ENCODE peak calls at places on chromosomes 5 and 9, in four cellular contexts. V is substantia nigra; U is upper lobe of right lung; I is effector memory CD4-positive, alpha-beta T cell. T is an unnamed sample.

GRCh38 chr5:67248703-67249589 is 52.3 kb upstream of the CD180 start:
- DNase-seq in V (no peak), U (no peak), I (no peak), T (peak; percentile 32)

GRCh38 chr9:3856592-3856991 is 330.8 kb upstream of the RFX3 start:
- DNase-seq in V (no peak), U (no peak), I (no peak), T (no peak)

GRCh38 chr5:149795360-149795759 is 65.2 kb downstream of the PPARGC1B start:
- DNase-seq in V (no peak), U (no peak), I (no peak), T (no peak)

GRCh38 chr5:19241690-19242089 is 746.3 kb downstream of the CDH18 start:
- DNase-seq in V (no peak), U (no peak), I (no peak), T (no peak)

GRCh38 chr5:96968074-96968473 is 32.2 kb downstream of the LNPEP start:
- DNase-seq in V (no peak), U (no peak), I (no peak), T (no peak)

GRCh38 chr9:35666045-35666444 is 1.1 kb upstream of the ARHGEF39 start:
- DNase-seq in V (no peak), U (no peak), I (no peak), T (no peak)

GRCh38 chr9:132031467-132031866 is 48.2 kb downstream of the MED27 start:
- DNase-seq in V (no peak), U (no peak), I (no peak), T (no peak)

GRCh38 chr5:108212775-108213346 is 169.0 kb downstream of the FBXL17 start:
- DNase-seq in V (no peak), U (no peak), I (no peak), T (peak; percentile 31)

GRCh38 chr5:58450811-58451629 is 8.9 kb downstream of the PLK2 start:
- DNase-seq in V (no peak), U (no peak), I (no peak), T (no peak)

DNA sequence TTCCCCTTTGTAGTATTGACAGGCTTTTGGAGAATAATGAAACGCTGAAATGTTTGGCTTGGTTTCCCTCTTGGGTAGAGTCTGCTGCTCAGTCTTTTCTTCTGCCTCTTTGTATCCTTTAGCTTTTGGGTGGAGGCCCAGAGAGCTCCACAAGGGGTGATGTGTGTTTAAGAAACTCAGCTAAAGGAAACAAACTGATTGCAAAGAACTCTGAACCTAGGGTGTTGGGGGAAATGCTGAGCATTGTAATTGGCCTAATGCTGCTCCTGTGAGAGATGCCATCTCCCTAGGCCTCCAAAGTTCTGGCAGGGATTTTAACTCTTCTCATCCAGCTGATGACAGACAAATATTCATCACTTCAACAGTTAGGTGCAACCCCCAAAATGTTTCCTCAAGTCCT is 30.7 kb upstream of the ZSWIM6 start:
- DNase-seq in V (peak; percentile 43), U (no peak), I (no peak), T (no peak)
- H3K27ac ChIP-seq in V (no peak overlapping the region), U (no peak overlapping the region), I (no peak overlapping the region), T (no peak overlapping the region)

DNA sequence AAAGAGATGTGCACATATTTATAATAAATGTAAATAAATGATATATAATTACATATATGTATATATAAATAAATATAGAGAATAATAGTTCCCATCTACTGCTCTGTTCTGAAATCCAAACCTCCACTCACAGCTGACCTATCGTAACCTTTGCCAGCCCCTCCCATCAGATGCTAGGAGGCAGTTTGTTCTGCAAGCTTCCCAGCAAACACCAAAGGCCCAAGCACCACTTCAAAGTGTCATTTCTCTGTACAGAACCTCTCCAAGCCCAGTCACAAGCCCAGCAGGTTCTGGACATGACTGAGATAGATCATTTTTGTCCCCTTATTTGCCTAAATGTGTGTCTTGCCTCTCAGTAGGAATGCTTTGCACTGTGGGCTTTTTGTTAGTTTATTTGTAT is 62.4 kb downstream of the MFAP3 start:
- DNase-seq in V (no peak), U (no peak), I (no peak), T (no peak)
- H3K27ac ChIP-seq in V (no peak overlapping the region), U (no peak overlapping the region), I (no peak overlapping the region), T (no peak overlapping the region)

DNA sequence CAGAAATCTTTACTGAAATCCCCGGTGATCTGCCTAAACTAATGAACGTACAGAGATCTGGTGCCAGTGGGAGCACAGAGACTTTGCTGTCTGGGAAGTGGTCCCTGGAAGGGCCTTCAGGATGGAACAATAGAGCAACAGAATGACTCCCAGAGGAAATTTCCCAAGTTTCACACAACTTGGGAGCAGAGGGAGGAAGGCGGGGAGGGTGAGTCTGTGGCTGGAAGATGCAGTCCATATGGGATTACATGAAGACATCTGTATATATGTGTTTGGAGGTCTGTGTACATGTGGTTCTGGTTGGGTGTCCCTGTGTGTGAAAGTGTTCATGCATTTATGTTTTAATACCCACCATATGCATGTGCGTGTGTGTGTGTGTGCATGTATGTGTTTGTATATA is 638.4 kb downstream of the CCDC171 start:
- DNase-seq in V (no peak), U (no peak), I (no peak), T (no peak)
- H3K27ac ChIP-seq in V (no peak overlapping the region), U (no peak overlapping the region), I (no peak overlapping the region), T (no peak overlapping the region)

GRCh38 chr9:91958179-91958578 is 8.2 kb upstream of the ROR2 start:
- DNase-seq in V (no peak), U (no peak), I (no peak), T (no peak)
- H3K27ac ChIP-seq in V (no peak overlapping the region), U (no peak overlapping the region), I (no peak overlapping the region), T (no peak overlapping the region)

GRCh38 chr9:94881454-94881853 is 155.0 kb downstream of the AOPEP start:
- DNase-seq in V (no peak), U (no peak), I (no peak), T (no peak)

GRCh38 chr9:94882953-94883641 is 156.6 kb downstream of the AOPEP start:
- DNase-seq in V (no peak), U (no peak), I (no peak), T (no peak)

GRCh38 chr9:94881946-94882345 is 155.4 kb downstream of the AOPEP start:
- DNase-seq in V (no peak), U (no peak), I (no peak), T (no peak)

GRCh38 chr9:94879230-94879629 is 152.7 kb downstream of the AOPEP start:
- DNase-seq in V (no peak), U (no peak), I (no peak), T (no peak)

GRCh38 chr9:94881023-94881422 is 154.5 kb downstream of the AOPEP start:
- DNase-seq in V (no peak), U (no peak), I (no peak), T (no peak)
- H3K27ac ChIP-seq in V (no peak overlapping the region), U (no peak overlapping the region), I (no peak overlapping the region), T (no peak overlapping the region)